ENCODE peak calls at places on chromosome 3, in eight cellular contexts. D is RWPE1, L is pancreas, Q is GM23248, B is cardiac muscle cell, V is brain microvascular endothelial cell, N is AG04450, O is astrocyte. Y is an unnamed sample.
A peak's percentile ranks its signal among the peaks of the same experiment; 100 is the strongest.

GRCh38 chr3:48759071-48759470 is 42.0 kb upstream of the IP6K2 start:
- DNase-seq in B (no peak), Q (no peak), N (no peak), L (no peak), D (no peak), V (no peak), O (no peak), Y (no peak)

GRCh38 chr3:62421275-62421674 is 47.9 kb upstream of the FEZF2 start:
- DNase-seq in Q (no peak), N (no peak), O (no peak), L (no peak), V (no peak), D (no peak), B (no peak), Y (no peak)

GRCh38 chr3:134423153-134423552 is 48.9 kb upstream of the AMOTL2 start:
- DNase-seq in O (no peak), L (no peak), Q (peak; percentile 39), B (peak; percentile 50), D (no peak), V (peak; percentile 24), N (no peak), Y (no peak)

GRCh38 chr3:180860180-180860858 is 52.2 kb upstream of the FXR1 start:
- DNase-seq in B (no peak), O (no peak), V (no peak), Q (no peak), N (no peak), D (no peak), L (no peak), Y (no peak)

GRCh38 chr3:36303286-36303685 is 77.0 kb upstream of the STAC start:
- DNase-seq in D (no peak), L (no peak), Q (peak; percentile 32), V (no peak), N (no peak), B (no peak), O (no peak), Y (no peak)

GRCh38 chr3:32910954-32911353 is 40.5 kb upstream of the CCR4 start:
- DNase-seq in N (no peak), Q (peak; percentile 55), B (no peak), V (no peak), L (no peak), D (no peak), O (no peak), Y (no peak)

GRCh38 chr3:59128685-59129084 is 78.9 kb upstream of the CFAP20DC start:
- DNase-seq in B (no peak), N (no peak), O (no peak), V (no peak), D (no peak), Q (no peak), L (no peak), Y (no peak)

GRCh38 chr3:127781411-127782001 is 40.8 kb downstream of the MGLL start:
- DNase-seq in B (no peak), L (no peak), O (peak; percentile 59), N (peak; percentile 47), V (peak; percentile 49), D (no peak), Q (peak; percentile 90), Y (peak; percentile 49)

GRCh38 chr3:99170867-99171517 is 269.5 kb upstream of the DCBLD2 start:
- DNase-seq in D (no peak), V (no peak), B (no peak), L (no peak), O (no peak), Q (no peak), N (no peak), Y (no peak)

GRCh38 chr3:152301745-152302181 is 33.0 kb downstream of the MBNL1 start:
- DNase-seq in D (no peak), V (no peak), L (no peak), Q (peak; percentile 52), B (no peak), O (no peak), N (no peak), Y (no peak)

GRCh38 chr3:86949850-86950249 is 41.1 kb downstream of the VGLL3 start:
- DNase-seq in L (no peak), N (no peak), B (no peak), V (no peak), D (no peak), Q (peak; percentile 36), O (peak; percentile 76), Y (no peak)

GRCh38 chr3:114525278-114525677 is 231.4 kb downstream of the TIGIT start:
- DNase-seq in Q (peak; percentile 42), N (no peak), D (no peak), B (no peak), L (no peak), O (no peak), V (no peak), Y (no peak)

GRCh38 chr3:113221703-113222257 is 10.4 kb downstream of the BOC start:
- DNase-seq in N (no peak), D (no peak), V (no peak), O (no peak), B (peak; percentile 15), L (no peak), Q (no peak), Y (no peak)

GRCh38 chr3:167837430-167837829 is 101.9 kb downstream of the SERPINI1 start:
- DNase-seq in Q (no peak), B (no peak), D (no peak), L (no peak), V (no peak), N (no peak), O (no peak), Y (no peak)
- H3K27ac ChIP-seq in Q (no peak overlapping the region), B (no peak overlapping the region), D (no peak overlapping the region), L (no peak overlapping the region), V (no peak overlapping the region), N (no peak overlapping the region), O (no peak overlapping the region), Y (no peak overlapping the region)

GRCh38 chr3:37886395-37886794 is 24.7 kb downstream of the CTDSPL start:
- DNase-seq in N (no peak), L (no peak), O (no peak), Q (no peak), V (no peak), B (no peak), D (no peak), Y (no peak)
- H3K27ac ChIP-seq in N (no peak overlapping the region), L (no peak overlapping the region), O (no peak overlapping the region), Q (no peak overlapping the region), V (no peak overlapping the region), B (no peak overlapping the region), D (no peak overlapping the region), Y (no peak overlapping the region)

DNA sequence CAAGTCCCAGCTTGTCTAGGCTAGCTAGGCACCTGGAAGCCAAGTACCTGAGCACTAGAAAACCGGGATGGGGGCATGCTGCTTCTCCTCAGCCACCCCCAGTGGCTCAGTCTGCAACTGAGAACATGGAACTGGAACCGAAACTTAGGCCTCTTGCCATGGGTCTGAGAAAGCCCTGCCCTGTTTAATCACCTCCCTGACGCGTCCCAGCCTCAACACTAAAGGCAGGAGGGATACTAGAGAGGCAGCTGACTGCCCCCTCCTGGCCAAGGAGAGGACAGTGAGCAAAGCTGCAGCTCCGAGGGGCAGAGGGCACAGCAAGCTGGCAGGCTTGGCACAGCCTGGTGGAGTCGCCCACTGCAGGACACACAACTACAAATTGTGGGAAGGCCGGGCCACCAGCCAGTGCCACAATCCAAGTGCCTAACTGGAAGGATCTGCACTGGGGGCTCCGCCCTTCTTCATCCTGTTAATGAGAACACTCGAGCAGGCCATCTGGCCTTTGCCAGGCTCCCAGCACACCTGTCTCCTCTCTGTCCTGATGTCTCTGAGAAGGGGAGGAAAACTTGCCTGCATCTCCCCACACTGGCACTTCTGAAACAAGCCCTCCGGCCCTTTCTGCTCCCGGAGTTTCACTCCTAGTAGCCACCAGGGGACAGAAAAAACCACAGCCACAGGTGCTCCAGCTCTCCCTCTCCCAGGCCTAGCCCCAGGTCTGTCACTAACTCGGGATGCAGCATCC is 53.7 kb downstream of the BDH1 start:
- DNase-seq in Q (peak; percentile 88), D (no peak), O (peak; percentile 68), B (peak; percentile 64), L (no peak), N (no peak), V (no peak), Y (no peak)
- H3K27ac ChIP-seq in Q (no peak overlapping the region), D (peak overlapping the region; percentile 35), O (no peak overlapping the region), B (no peak overlapping the region), L (no peak overlapping the region), N (no peak overlapping the region), V (peak overlapping the region; percentile 6), Y (no peak overlapping the region)

DNA sequence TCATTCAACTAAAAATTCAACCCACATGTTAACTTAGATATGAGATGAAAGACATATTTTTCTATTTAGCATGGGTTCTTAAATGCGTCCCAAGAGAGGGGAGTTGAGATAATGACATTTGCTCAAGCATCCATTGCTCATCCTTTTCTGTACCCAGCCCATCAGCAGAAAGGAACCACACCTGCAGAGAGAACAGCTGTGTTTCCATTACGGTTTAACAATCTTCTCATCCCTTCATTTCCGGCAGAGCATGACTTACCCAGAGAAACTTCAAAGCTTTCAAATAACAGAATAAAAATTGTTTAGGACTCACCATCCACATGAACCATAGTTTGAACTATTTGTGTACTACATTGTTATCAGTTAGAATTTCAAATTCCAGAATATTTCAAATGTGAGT is 113.1 kb downstream of the TGFBR2 start:
- DNase-seq in L (no peak), D (no peak), N (no peak), O (no peak), V (no peak), Q (no peak), B (no peak), Y (no peak)
- H3K27ac ChIP-seq in L (no peak overlapping the region), D (no peak overlapping the region), N (no peak overlapping the region), O (no peak overlapping the region), V (no peak overlapping the region), Q (no peak overlapping the region), B (no peak overlapping the region), Y (no peak overlapping the region)

GRCh38 chr3:30232142-30232541 is 374.3 kb upstream of the TGFBR2 start:
- DNase-seq in L (no peak), Q (peak; percentile 80), B (no peak), V (no peak), O (peak; percentile 92), N (no peak), D (no peak), Y (no peak)
- H3K27ac ChIP-seq in L (no peak overlapping the region), Q (peak overlapping the region; percentile 62), B (no peak overlapping the region), V (no peak overlapping the region), O (no peak overlapping the region), N (no peak overlapping the region), D (no peak overlapping the region), Y (no peak overlapping the region)

GRCh38 chr3:4718179-4718736 is 225.1 kb downstream of the ITPR1 start:
- DNase-seq in D (no peak), N (no peak), O (no peak), L (no peak), Q (no peak), V (no peak), B (no peak), Y (no peak)
- H3K27ac ChIP-seq in D (no peak overlapping the region), N (no peak overlapping the region), O (no peak overlapping the region), L (peak overlapping the region; percentile 57), Q (no peak overlapping the region), V (no peak overlapping the region), B (no peak overlapping the region), Y (peak overlapping the region; percentile 71)

DNA sequence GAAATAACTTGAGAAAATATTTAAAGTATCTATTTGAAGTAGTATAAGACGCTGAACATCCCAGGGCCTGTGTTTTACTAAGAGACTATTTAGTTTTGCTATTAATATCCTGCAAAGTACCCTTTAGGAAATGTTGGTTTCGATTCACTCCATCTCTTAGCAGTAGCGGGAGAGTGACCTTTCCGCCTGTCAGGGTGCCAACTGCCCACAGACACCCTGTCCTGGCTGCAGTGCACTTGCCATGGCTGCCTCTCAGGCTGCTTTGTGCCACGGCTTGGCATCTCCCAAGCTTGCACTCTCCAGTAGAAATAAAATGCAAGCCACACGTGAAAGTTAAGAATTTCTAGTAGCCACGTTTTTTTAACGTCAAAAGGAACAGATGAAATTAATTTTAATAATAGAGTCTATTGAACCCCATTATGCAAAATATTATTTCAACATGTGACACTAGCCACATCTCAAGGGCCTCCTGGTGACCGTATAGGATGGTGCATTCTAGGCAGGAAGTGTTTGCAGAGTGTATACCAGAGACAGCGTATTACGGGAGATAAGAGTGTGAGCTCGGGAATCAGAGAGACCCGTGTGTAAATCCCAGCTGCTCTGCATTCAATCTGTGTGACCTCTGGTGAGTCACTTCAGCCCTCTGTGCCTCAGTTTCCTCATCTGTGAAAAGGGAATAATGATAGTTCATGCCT is 19.8 kb downstream of the ADAMTS9 start:
- DNase-seq in O (no peak), D (no peak), L (no peak), V (no peak), B (no peak), Q (no peak), N (no peak), Y (peak; percentile 26)
- H3K27ac ChIP-seq in O (no peak overlapping the region), D (no peak overlapping the region), L (no peak overlapping the region), V (no peak overlapping the region), B (no peak overlapping the region), Q (no peak overlapping the region), N (no peak overlapping the region), Y (peak overlapping the region; percentile 68)